ENCODE peak calls at places on chromosome 22, in six cellular contexts. I, A, C, H, J and W are unnamed samples. For H3K27me3, the result is how much of the 10 kb centered on the place peaks cover.

GRCh38 chr22:36762687-36763260 is 13.1 kb downstream of the IFT27 start:
- DNase-seq in I (no peak), A (no peak), C (no peak), H (peak), J (peak), W (no peak)

GRCh38 chr22:25736378-25737011 is 5.5 kb upstream of the MYO18B start:
- DNase-seq in I (no peak), A (no peak), C (no peak), H (no peak), J (no peak), W (no peak)

GRCh38 chr22:41078975-41079374 is 13.4 kb upstream of the EP300 start:
- DNase-seq in I (no peak), A (no peak), C (no peak), H (no peak), J (no peak), W (no peak)

GRCh38 chr22:39212721-39213376 is 31.9 kb downstream of the PDGFB start:
- DNase-seq in I (no peak), A (no peak), C (no peak), H (peak), J (no peak), W (no peak)

GRCh38 chr22:24855794-24856193 is 49.8 kb downstream of the SGSM1 start:
- DNase-seq in I (no peak), A (no peak), C (no peak), H (no peak), J (no peak), W (no peak)

GRCh38 chr22:25420925-25421904 is 143.3 kb upstream of the GRK3 start:
- DNase-seq in I (no peak), A (no peak), C (no peak), H (peak), J (no peak), W (no peak)

GRCh38 chr22:38706101-38706884 is 549 bp downstream of the GTPBP1 start:
- DNase-seq in I (peak), A (peak), C (no peak), H (no peak), J (no peak), W (no peak)

GRCh38 chr22:25566812-25567211 is 2.3 kb downstream of the GRK3 start:
- DNase-seq in I (no peak), A (no peak), C (no peak), H (no peak), J (no peak), W (no peak)

GRCh38 chr22:38383417-38383816 is 66.2 kb upstream of the CSNK1E start:
- DNase-seq in I (no peak), A (no peak), C (no peak), H (no peak), J (no peak), W (no peak)

GRCh38 chr22:28203286-28203685 is 284.2 kb upstream of the PITPNB start:
- DNase-seq in I (no peak), A (no peak), C (no peak), H (no peak), J (no peak), W (no peak)

GRCh38 chr22:44119669-44120313 is 60.9 kb upstream of the PARVG start:
- DNase-seq in I (no peak), A (no peak), C (no peak), H (no peak), J (no peak), W (no peak)

GRCh38 chr22:31122532-31123291 is at the start of gene INPP5J:
- DNase-seq in I (no peak), A (peak), C (no peak), H (peak), J (peak), W (no peak)

GRCh38 chr22:30561402-30562154 is 12.9 kb downstream of the GAL3ST1 start:
- DNase-seq in I (no peak), A (no peak), C (no peak), H (peak), J (no peak), W (no peak)

GRCh38 chr22:38202437-38203089 is 769 bp downstream of the MAFF start:
- DNase-seq in I (peak), A (peak), C (peak), H (peak), J (peak), W (no peak)

GRCh38 chr22:33271390-33272161 is 213.4 kb upstream of the SYN3 start:
- DNase-seq in I (no peak), A (peak), C (no peak), H (no peak), J (peak), W (no peak)

GRCh38 chr22:24683671-24684070 is 80.7 kb downstream of the GGT1 start:
- DNase-seq in I (no peak), A (no peak), C (no peak), H (no peak), J (no peak), W (no peak)

GRCh38 chr22:23501708-23502107 is 78.4 kb downstream of the IGLL1 start:
- DNase-seq in I (no peak), A (no peak), C (no peak), H (no peak), J (no peak), W (no peak)

GRCh38 chr22:23675502-23676415 is 15.1 kb upstream of the RGL4 start:
- DNase-seq in I (no peak), A (peak), C (no peak), H (no peak), J (peak), W (no peak)

GRCh38 chr22:24235315-24235714 is 9.6 kb downstream of the GGT5 start:
- DNase-seq in I (no peak), A (no peak), C (no peak), H (no peak), J (no peak), W (no peak)

GRCh38 chr22:27100323-27100722 is 442.9 kb downstream of the MIAT start:
- DNase-seq in I (no peak), A (no peak), C (no peak), H (no peak), J (peak), W (no peak)
- H3K27me3 ChIP-seq in I (under half), A (under half), C (under half), H (under half), J (half or more), W (under half)

GRCh38 chr22:35540600-35541253 is at the start of gene RASD2:
- DNase-seq in I (no peak), A (peak), C (peak), H (peak), J (peak), W (no peak)

GRCh38 chr22:35541254-35541748 is 670 bp downstream of the RASD2 start:
- DNase-seq in I (no peak), A (no peak), C (no peak), H (no peak), J (no peak), W (no peak)

GRCh38 chr22:35538801-35539321 is 1.8 kb upstream of the RASD2 start:
- DNase-seq in I (no peak), A (peak), C (peak), H (peak), J (no peak), W (no peak)

GRCh38 chr22:35539910-35540599 is 576 bp upstream of the RASD2 start:
- DNase-seq in I (peak), A (peak), C (peak), H (no peak), J (peak), W (no peak)

DNA sequence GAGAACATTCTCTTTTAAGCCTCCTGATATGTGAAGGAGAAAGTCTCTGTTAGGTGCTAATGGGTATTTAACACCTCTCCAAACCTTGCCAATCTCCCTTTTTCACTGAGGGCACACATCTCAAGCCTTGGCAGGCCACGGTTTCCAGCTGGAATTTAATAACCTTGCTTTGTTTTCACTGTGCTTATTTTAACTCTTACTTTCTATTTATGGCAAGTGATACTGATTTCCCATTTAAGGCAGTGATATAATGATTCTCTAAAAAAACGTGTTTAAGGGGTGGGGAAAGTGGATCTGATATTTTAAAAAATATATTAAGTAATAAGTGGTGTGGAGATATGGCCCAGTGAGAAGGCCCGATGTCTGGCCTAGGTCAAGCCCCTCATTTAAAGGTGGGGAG is 1.1 kb upstream of the RASD2 start:
- DNase-seq in I (no peak), A (no peak), C (no peak), H (no peak), J (no peak), W (no peak)
- H3K27me3 ChIP-seq in I (under half), A (under half), C (under half), H (under half), J (under half), W (under half)

DNA sequence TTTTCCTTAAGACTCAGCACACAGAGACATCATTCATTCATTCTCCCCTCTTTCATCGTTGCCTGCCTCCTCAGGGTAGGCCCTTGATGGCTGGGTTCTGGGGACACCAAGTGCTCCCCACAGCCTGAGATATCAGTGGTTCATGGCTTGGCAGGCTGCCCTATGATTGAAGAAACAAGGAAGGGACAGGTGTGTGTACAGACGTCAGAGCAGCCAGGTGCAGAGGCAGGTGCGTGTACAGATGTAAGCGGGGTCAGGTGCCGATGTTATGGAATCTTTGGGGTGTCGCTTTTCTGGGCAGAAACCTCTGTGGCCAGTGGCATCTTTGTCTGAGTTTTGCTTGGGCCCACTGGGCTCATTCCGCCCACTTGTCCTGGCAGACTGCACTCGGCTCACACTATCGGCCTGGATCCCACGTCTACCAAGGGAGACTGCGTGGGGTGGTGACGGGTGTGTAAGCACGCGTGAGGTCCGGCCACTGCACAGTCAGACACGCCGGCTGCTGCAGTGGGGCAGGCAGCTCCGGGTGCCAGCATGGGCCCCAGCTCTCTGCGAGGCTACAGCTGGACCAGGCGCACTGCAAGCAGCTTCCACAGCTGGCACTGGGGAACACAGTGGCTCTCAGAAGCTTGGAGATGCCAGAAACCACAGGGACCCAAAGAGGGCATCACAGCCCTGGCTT is 20.9 kb upstream of the KIAA0930 start:
- DNase-seq in I (no peak), A (peak), C (no peak), H (no peak), J (no peak), W (no peak)
- H3K27me3 ChIP-seq in I (under half), A (under half), C (under half), H (under half), J (under half), W (under half)

GRCh38 chr22:29482253-29482652 is 2.2 kb downstream of the NEFH start:
- DNase-seq in I (no peak), A (no peak), C (no peak), H (no peak), J (no peak), W (no peak)
- H3K27me3 ChIP-seq in I (under half), A (under half), C (under half), H (under half), J (half or more), W (under half)

GRCh38 chr22:49494555-49494954 is 333.1 kb downstream of the BRD1 start:
- DNase-seq in I (no peak), A (no peak), C (no peak), H (no peak), J (no peak), W (no peak)
- H3K27me3 ChIP-seq in I (under half), A (under half), C (under half), H (under half), J (under half), W (under half)

GRCh38 chr22:46467006-46467405 is 70.4 kb downstream of the CELSR1 start:
- DNase-seq in I (no peak), A (no peak), C (no peak), H (no peak), J (no peak), W (no peak)
- H3K27me3 ChIP-seq in I (under half), A (under half), C (under half), H (under half), J (under half), W (under half)

DNA sequence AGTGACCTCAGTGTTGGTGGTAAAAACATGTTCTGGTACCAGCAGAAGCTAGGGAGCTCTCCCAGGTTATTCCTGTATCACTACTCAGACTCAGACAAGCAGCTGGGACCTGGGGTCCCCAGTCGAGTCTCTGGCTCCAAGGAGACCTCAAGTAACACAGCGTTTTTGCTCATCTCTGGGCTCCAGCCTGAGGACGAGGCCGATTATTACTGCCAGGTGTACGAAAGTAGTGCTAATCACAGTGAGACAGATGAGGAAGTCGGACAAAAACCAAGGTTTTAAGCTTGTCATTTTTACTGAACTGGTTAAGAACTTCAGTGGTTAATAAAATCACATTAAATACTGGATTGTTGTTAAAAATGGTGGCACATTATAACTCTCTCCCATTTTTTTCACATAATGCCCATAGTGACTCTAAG is 42.7 kb upstream of the VPREB1 start:
- DNase-seq in I (no peak), A (no peak), C (no peak), H (no peak), J (no peak), W (no peak)
- H3K27me3 ChIP-seq in I (under half), A (under half), C (under half), H (half or more), J (half or more), W (under half)